ENCODE peak calls at places on chromosome 2, in four cellular contexts. K is upper lobe of right lung, H is A549, N is ovary. L is an unnamed sample.

GRCh38 chr2:226781471-226781870 is 18.1 kb downstream of the IRS1 start:
- DNase-seq in K (no peak), H (no peak), N (no peak), L (no peak)

GRCh38 chr2:152047826-152048476 is 50.9 kb downstream of the CACNB4 start:
- DNase-seq in K (no peak), H (no peak), N (no peak), L (no peak)

GRCh38 chr2:100291152-100291970 is 30.9 kb downstream of the LONRF2 start:
- DNase-seq in K (peak; percentile 88), H (peak; percentile 90), N (peak; percentile 81), L (peak; percentile 34)

GRCh38 chr2:162828545-162828944 is 10.0 kb downstream of the KCNH7 start:
- DNase-seq in K (no peak), H (no peak), N (no peak), L (no peak)

GRCh38 chr2:109466674-109467575 is 146.8 kb downstream of the SEPTIN10 start:
- DNase-seq in K (peak; percentile 26), H (no peak), N (no peak), L (no peak)

GRCh38 chr2:212311807-212312404 is 226.7 kb downstream of the ERBB4 start:
- DNase-seq in K (no peak), H (no peak), N (no peak), L (no peak)

GRCh38 chr2:3377279-3377611 is 373 bp downstream of the EIPR1 start:
- DNase-seq in K (no peak), H (peak; percentile 73), N (no peak), L (no peak)

GRCh38 chr2:120719471-120719870 is 16.2 kb upstream of the GLI2 start:
- DNase-seq in K (peak; percentile 53), H (no peak), N (peak; percentile 8), L (no peak)

GRCh38 chr2:144548088-144548487 is 28.2 kb upstream of the ZEB2 start:
- DNase-seq in K (no peak), H (no peak), N (no peak), L (no peak)

GRCh38 chr2:98180456-98180855 is 93.5 kb downstream of the VWA3B start:
- DNase-seq in K (no peak), H (no peak), N (no peak), L (no peak)

GRCh38 chr2:191631754-191632153 is 46.2 kb upstream of the NABP1 start:
- DNase-seq in K (peak; percentile 77), H (no peak), N (no peak), L (no peak)

GRCh38 chr2:234981197-234982095 is 29.6 kb downstream of the SH3BP4 start:
- DNase-seq in K (no peak), H (peak; percentile 91), N (peak; percentile 70), L (no peak)

GRCh38 chr2:121254748-121255147 is 30.3 kb downstream of the TFCP2L1 start:
- DNase-seq in K (peak; percentile 78), H (no peak), N (no peak), L (no peak)

DNA sequence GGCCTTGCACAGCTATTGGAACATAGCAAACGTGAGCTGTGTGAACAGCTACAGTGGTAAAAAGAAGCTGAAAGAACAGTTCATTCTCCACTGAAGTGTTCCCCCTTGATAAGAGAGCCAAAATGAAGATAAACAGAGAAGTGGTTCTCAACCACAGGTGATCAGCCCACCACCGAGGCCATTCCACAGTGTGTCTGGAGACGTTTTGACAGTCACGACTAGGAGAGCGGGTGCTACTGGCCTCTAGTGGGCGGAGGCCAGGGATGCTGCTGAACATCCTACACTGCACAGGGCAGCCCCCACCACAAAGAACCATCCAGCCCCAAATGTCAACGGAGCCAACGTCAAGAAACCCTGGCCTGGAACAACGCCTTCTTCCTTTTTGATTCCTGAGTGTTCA is 38.4 kb downstream of the ADCY3 start:
- DNase-seq in K (no peak), H (no peak), N (no peak), L (no peak)
- TF ChIP-seq CTCF in K (no peak), H (no peak), N (no peak), L (no peak)

DNA sequence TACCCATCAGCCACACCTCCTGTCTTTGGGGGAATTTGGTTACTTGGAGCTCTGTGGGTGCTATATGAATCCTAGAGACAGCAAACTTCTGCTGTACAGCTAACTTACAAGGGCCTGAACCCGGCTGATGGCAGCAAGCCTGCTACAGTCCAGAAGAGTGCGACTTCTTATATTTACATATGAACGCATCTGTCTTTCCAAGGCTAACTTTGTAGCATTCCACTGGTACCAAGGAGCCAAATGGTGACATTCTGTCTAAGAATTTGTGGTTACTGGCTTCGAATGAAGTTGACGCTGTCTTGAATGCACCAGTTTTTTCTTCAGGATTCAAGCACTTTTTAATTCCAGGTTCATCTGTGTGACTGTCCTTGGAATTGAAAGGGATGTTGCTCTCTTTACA is 42.5 kb downstream of the THUMPD2 start:
- DNase-seq in K (no peak), H (no peak), N (no peak), L (no peak)
- H3K4me3 ChIP-seq in K (no peak overlapping the region), H (no peak overlapping the region), N (no peak overlapping the region), L (no peak overlapping the region)

DNA sequence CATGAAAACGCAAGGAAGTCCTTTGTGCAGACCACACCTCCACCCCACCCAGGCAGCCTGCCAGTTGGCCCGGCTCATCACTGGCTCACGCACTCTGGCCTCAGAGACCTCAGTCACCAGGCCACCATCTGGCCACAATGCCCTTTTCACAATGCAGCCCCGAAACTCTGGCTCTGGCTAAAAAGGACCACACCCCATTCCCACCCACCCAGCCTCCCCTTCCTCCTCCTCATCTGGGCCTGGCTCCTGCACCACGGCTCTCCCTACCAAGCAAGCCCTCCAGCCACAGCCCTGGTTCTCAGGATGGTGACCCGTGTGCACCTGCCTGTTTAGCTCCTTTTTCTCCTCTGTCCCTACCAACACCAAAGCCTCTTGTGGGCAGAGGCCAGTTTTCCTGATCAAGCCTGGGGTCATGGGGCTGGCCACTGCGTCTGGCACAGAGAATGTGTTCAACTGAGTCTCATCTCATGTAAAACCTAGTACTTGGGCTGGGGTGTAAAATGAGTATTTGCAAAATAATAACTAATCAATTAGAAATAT is 7.3 kb downstream of the HDAC4 start:
- DNase-seq in K (peak; percentile 64), H (no peak), N (no peak), L (no peak)
- H3K27ac ChIP-seq in K (no peak overlapping the region), H (no peak overlapping the region), N (no peak overlapping the region), L (no peak overlapping the region)

GRCh38 chr2:116819355-116819754 is 995.1 kb upstream of the DDX18 start:
- DNase-seq in K (no peak), H (no peak), N (no peak), L (no peak)
- TF ChIP-seq CTCF in K (no peak), H (no peak), N (no peak), L (no peak)

GRCh38 chr2:118386636-118387302 is 298.5 kb downstream of the INSIG2 start:
- DNase-seq in K (no peak), H (peak; percentile 35), N (no peak), L (no peak)

GRCh38 chr2:118388771-118389170 is 300.5 kb downstream of the INSIG2 start:
- DNase-seq in K (no peak), H (no peak), N (no peak), L (no peak)

GRCh38 chr2:118387509-118387908 is 299.2 kb downstream of the INSIG2 start:
- DNase-seq in K (no peak), H (no peak), N (no peak), L (no peak)
- H3K4me3 ChIP-seq in K (no peak overlapping the region), H (no peak overlapping the region), N (no peak overlapping the region), L (no peak overlapping the region)

DNA sequence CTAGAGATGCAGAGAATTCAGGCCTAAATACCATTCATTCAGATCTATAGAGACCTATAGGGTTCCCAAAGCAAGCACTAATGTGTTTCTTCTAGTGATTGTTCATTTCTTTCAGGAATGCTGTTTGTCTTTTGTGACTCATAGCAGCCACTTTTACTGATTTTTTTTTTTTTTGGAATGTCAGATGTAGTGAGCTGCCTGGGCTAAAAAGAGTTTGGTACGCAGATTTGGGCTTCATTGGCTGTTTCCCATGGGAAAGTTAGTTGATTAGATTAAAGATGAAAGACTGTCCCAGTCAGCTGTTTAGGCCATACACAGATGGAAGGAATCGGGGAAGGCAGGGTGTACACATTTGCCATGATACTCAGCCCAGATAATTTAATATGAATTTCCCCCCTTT is 87.6 kb downstream of the CDC42EP3 start:
- DNase-seq in K (no peak), H (no peak), N (no peak), L (no peak)
- H3K27ac ChIP-seq in K (no peak overlapping the region), H (peak overlapping the region; percentile 51), N (no peak overlapping the region), L (no peak overlapping the region)

L was measured in CD8-positive, alpha-beta T cell.